ENCODE peak calls at places on chromosomes 12 and 14, in six cellular contexts. L is activated CD4-positive, alpha-beta T cell treated with anti-CD3 and anti-CD28 coated beads, Interleukin-2, amount 10 ng/mL, durations not matched to agents 7 days and 5 days; J is GM04504; P is stromal cell of bone marrow; U is activated T-cell treated with anti-CD3 and anti-CD28 coated beads, Interleukin-2, amount 50 U/mL, for 48 hours; Q is Peyer's patch. M is an unnamed sample.
A peak's percentile ranks its signal among the peaks of the same experiment; 100 is the strongest.

GRCh38 chr12:31729728-31730127 is 907 bp upstream of the AMN1 start:
- DNase-seq in L (no peak), J (no peak), P (no peak), U (no peak), Q (no peak), M (no peak)

GRCh38 chr12:91404362-91404899 is 221.8 kb upstream of the DCN start:
- DNase-seq in L (no peak), J (no peak), P (no peak), U (no peak), Q (no peak), M (no peak)

GRCh38 chr12:94262228-94263010 is 114.0 kb downstream of the PLXNC1 start:
- DNase-seq in L (peak; percentile 72), J (peak; percentile 89), P (peak; percentile 99), U (peak; percentile 78), Q (peak; percentile 84), M (peak; percentile 98)

GRCh38 chr14:73792476-73792875 is 59.2 kb upstream of the PTGR2 start:
- DNase-seq in L (no peak), J (no peak), P (no peak), U (no peak), Q (no peak), M (no peak)

GRCh38 chr12:84874125-84874824 is 38.3 kb downstream of the SLC6A15 start:
- DNase-seq in L (no peak), J (peak; percentile 25), P (peak; percentile 26), U (no peak), Q (no peak), M (peak; percentile 77)

GRCh38 chr12:130754234-130755001 is 38.3 kb upstream of the RIMBP2 start:
- DNase-seq in L (no peak), J (no peak), P (no peak), U (no peak), Q (no peak), M (no peak)

GRCh38 chr12:79737875-79738718 is 47.3 kb upstream of the PAWR start:
- DNase-seq in L (peak; percentile 59), J (peak; percentile 32), P (peak; percentile 36), U (no peak), Q (peak; percentile 18), M (peak; percentile 74)

GRCh38 chr14:75864352-75864751 is 117.4 kb downstream of the TGFB3 start:
- DNase-seq in L (no peak), J (no peak), P (no peak), U (no peak), Q (no peak), M (peak; percentile 86)

GRCh38 chr14:49659526-49660455 is 24.7 kb upstream of the DNAAF2 start:
- DNase-seq in L (no peak), J (no peak), P (no peak), U (no peak), Q (no peak), M (no peak)

GRCh38 chr14:100709252-100709955 is 17.3 kb upstream of the DLK1 start:
- DNase-seq in L (peak; percentile 18), J (peak; percentile 7), P (no peak), U (peak; percentile 40), Q (no peak), M (peak; percentile 68)

GRCh38 chr12:54428050-54429013 is 9.3 kb upstream of the ITGA5 start:
- DNase-seq in L (no peak), J (no peak), P (peak; percentile 81), U (no peak), Q (no peak), M (peak; percentile 76)

GRCh38 chr12:116435984-116436383 is 123.2 kb upstream of the MAP1LC3B2 start:
- DNase-seq in L (no peak), J (no peak), P (no peak), U (no peak), Q (no peak), M (no peak)

M was measured in foreskin fibroblast.